ENCODE peak calls at places on chromosomes 11 and 22, in six cellular contexts. X, M, R, G, Y and E are unnamed samples.

GRCh38 chr11:66051371-66051765 is 796 bp upstream of the SF3B2 start:
- DNase-seq in R (no peak), Y (no peak), G (no peak), X (no peak), M (no peak), E (no peak)

GRCh38 chr11:101860694-101861371 is 54.0 kb upstream of the CEP126 start:
- DNase-seq in Y (peak), R (no peak), M (peak), G (peak), X (no peak), E (peak)

GRCh38 chr11:75338516-75339218 is 12.8 kb downstream of the ARRB1 start:
- DNase-seq in G (no peak), X (peak), M (no peak), Y (no peak), R (no peak), E (peak)

GRCh38 chr11:14954581-14954980 is 17.6 kb downstream of the CALCA start:
- DNase-seq in M (no peak), G (no peak), X (no peak), Y (no peak), R (no peak), E (no peak)

GRCh38 chr11:16926868-16927267 is 87.3 kb downstream of the PLEKHA7 start:
- DNase-seq in Y (no peak), R (no peak), G (no peak), X (no peak), M (no peak), E (no peak)

GRCh38 chr11:85590848-85591483 is 36.2 kb downstream of the DLG2 start:
- DNase-seq in G (no peak), R (peak), M (no peak), Y (peak), X (no peak), E (peak)

GRCh38 chr22:38098410-38099249 is 11.9 kb downstream of the BAIAP2L2 start:
- DNase-seq in R (peak), X (no peak), M (no peak), G (no peak), Y (no peak), E (no peak)

GRCh38 chr11:113263458-113264095 is 50.8 kb upstream of the TTC12 start:
- DNase-seq in M (no peak), R (no peak), G (no peak), X (no peak), Y (no peak), E (no peak)

GRCh38 chr11:76748931-76749330 is 34.2 kb upstream of the TSKU start:
- DNase-seq in Y (no peak), M (no peak), G (no peak), X (no peak), R (no peak), E (no peak)

GRCh38 chr11:2444301-2445106 is at the start of the genes KCNQ1 and TRPM5:
- DNase-seq in G (no peak), M (no peak), R (no peak), Y (no peak), X (peak), E (peak)

GRCh38 chr11:117885777-117886176 is 9.3 kb upstream of the FXYD6 start:
- DNase-seq in M (no peak), X (no peak), R (no peak), G (no peak), Y (no peak), E (no peak)

GRCh38 chr11:91397134-91397468 is 827.5 kb upstream of the FAT3 start:
- DNase-seq in M (no peak), Y (no peak), G (no peak), X (no peak), R (no peak), E (no peak)

GRCh38 chr22:45953178-45953577 is 23.8 kb downstream of the WNT7B start:
- DNase-seq in X (no peak), Y (no peak), R (no peak), G (no peak), M (no peak), E (no peak)

GRCh38 chr22:31556627-31557203 is 60.4 kb downstream of the SFI1 start:
- DNase-seq in G (peak), R (peak), Y (peak), X (no peak), M (no peak), E (peak)

GRCh38 chr22:35445933-35446332 is 46.0 kb downstream of the MCM5 start:
- DNase-seq in Y (no peak), X (no peak), M (no peak), R (no peak), G (no peak), E (no peak)